ENCODE peak calls at places on chromosomes 7 and 10, in nine cellular contexts. One of them, this sample, is unnamed.

GRCh38 chr7:98808751-98809460 is 60.9 kb downstream of the TMEM130 start:
- DNase-seq in mammary epithelial cell: no peak
- DNase-seq in stomach: no peak
- DNase-seq in colonic mucosa: no peak
- DNase-seq in prostate gland: no peak
- DNase-seq in AG04449: no peak
- DNase-seq in PC-3: no peak
- DNase-seq in epithelial cell of esophagus: no peak
- DNase-seq in AG10803: no peak
- DNase-seq in this sample: no peak

GRCh38 chr10:49614242-49615198 is 683 bp downstream of the CHAT start:
- DNase-seq in AG04449: no peak
- DNase-seq in AG10803: no peak
- DNase-seq in stomach: no peak
- DNase-seq in mammary epithelial cell: no peak
- DNase-seq in PC-3: no peak
- DNase-seq in colonic mucosa: no peak
- DNase-seq in epithelial cell of esophagus: no peak
- DNase-seq in prostate gland: no peak
- DNase-seq in this sample: no peak

GRCh38 chr10:119871881-119872609 is 598 bp downstream of the MCMBP start:
- DNase-seq in mammary epithelial cell: peak; percentile 49
- DNase-seq in PC-3: peak; percentile 41
- DNase-seq in AG04449: no peak
- DNase-seq in prostate gland: peak; percentile 33
- DNase-seq in AG10803: peak; percentile 35
- DNase-seq in colonic mucosa: peak; percentile 74
- DNase-seq in epithelial cell of esophagus: peak; percentile 74
- DNase-seq in stomach: peak; percentile 65
- DNase-seq in this sample: peak; percentile 18

GRCh38 chr10:93816123-93816747 is 58.5 kb downstream of the LGI1 start:
- DNase-seq in AG10803: peak; percentile 80
- DNase-seq in epithelial cell of esophagus: peak; percentile 70
- DNase-seq in mammary epithelial cell: peak; percentile 51
- DNase-seq in AG04449: no peak
- DNase-seq in stomach: peak; percentile 63
- DNase-seq in prostate gland: peak; percentile 51
- DNase-seq in PC-3: peak; percentile 71
- DNase-seq in colonic mucosa: peak; percentile 71
- DNase-seq in this sample: peak; percentile 76

GRCh38 chr7:26958834-26959233 is 94.4 kb upstream of the SKAP2 start:
- DNase-seq in mammary epithelial cell: peak; percentile 92
- DNase-seq in PC-3: peak; percentile 93
- DNase-seq in epithelial cell of esophagus: peak; percentile 86
- DNase-seq in stomach: no peak
- DNase-seq in prostate gland: no peak
- DNase-seq in AG04449: no peak
- DNase-seq in colonic mucosa: no peak
- DNase-seq in AG10803: peak; percentile 54
- DNase-seq in this sample: peak; percentile 91

GRCh38 chr7:94418851-94419250 is 24.2 kb downstream of the COL1A2 start:
- DNase-seq in AG04449: no peak
- DNase-seq in AG10803: peak; percentile 18
- DNase-seq in stomach: no peak
- DNase-seq in epithelial cell of esophagus: no peak
- DNase-seq in colonic mucosa: no peak
- DNase-seq in PC-3: no peak
- DNase-seq in prostate gland: no peak
- DNase-seq in mammary epithelial cell: no peak
- DNase-seq in this sample: peak; percentile 6

GRCh38 chr10:33617381-33617780 is 282.9 kb upstream of the NRP1 start:
- DNase-seq in epithelial cell of esophagus: no peak
- DNase-seq in mammary epithelial cell: no peak
- DNase-seq in AG04449: no peak
- DNase-seq in PC-3: no peak
- DNase-seq in AG10803: no peak
- DNase-seq in colonic mucosa: no peak
- DNase-seq in stomach: no peak
- DNase-seq in prostate gland: no peak
- DNase-seq in this sample: peak; percentile 36

GRCh38 chr7:139775829-139776266 is 1.9 kb downstream of the HIPK2 start:
- DNase-seq in colonic mucosa: peak; percentile 82
- DNase-seq in PC-3: peak; percentile 79
- DNase-seq in stomach: peak; percentile 80
- DNase-seq in prostate gland: peak; percentile 77
- DNase-seq in AG10803: peak; percentile 73
- DNase-seq in epithelial cell of esophagus: peak; percentile 80
- DNase-seq in AG04449: peak; percentile 21
- DNase-seq in mammary epithelial cell: peak; percentile 68
- DNase-seq in this sample: peak; percentile 56

GRCh38 chr10:66472156-66472555 is 453.7 kb upstream of the LRRTM3 start:
- DNase-seq in epithelial cell of esophagus: no peak
- DNase-seq in prostate gland: no peak
- DNase-seq in AG04449: no peak
- DNase-seq in stomach: no peak
- DNase-seq in colonic mucosa: no peak
- DNase-seq in PC-3: no peak
- DNase-seq in AG10803: no peak
- DNase-seq in mammary epithelial cell: no peak
- DNase-seq in this sample: no peak

DNA sequence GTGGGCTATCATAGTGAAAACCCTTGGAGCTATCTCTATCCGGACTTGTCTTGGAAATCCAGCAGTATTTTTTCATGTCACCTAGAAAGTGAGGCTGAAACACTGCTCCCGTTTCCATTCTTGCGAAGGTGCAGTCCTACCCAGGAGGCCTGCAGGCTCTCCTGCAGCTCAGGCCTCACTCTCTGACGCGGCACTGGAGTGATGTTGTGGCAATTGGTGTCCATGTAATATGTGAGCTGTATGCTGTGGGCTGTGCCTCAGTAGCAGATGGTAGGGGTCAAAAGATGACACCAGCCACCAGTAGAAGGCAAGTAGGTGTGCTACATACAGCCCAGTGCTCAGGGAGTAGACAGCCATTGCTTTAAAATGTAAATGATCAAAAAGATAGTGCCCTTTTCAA is 28.1 kb upstream of the ZNF680 start:
- DNase-seq in AG04449: no peak
- DNase-seq in mammary epithelial cell: no peak
- DNase-seq in prostate gland: no peak
- DNase-seq in epithelial cell of esophagus: no peak
- DNase-seq in colonic mucosa: no peak
- DNase-seq in stomach: no peak
- DNase-seq in AG10803: no peak
- DNase-seq in PC-3: no peak
- DNase-seq in this sample: no peak
- H3K4me3 ChIP-seq in AG04449: no peak overlapping the region
- H3K4me3 ChIP-seq in mammary epithelial cell: no peak overlapping the region
- H3K4me3 ChIP-seq in prostate gland: no peak overlapping the region
- H3K4me3 ChIP-seq in epithelial cell of esophagus: no peak overlapping the region
- H3K4me3 ChIP-seq in colonic mucosa: no peak overlapping the region
- H3K4me3 ChIP-seq in stomach: no peak overlapping the region
- H3K4me3 ChIP-seq in AG10803: no peak overlapping the region
- H3K4me3 ChIP-seq in PC-3: no peak overlapping the region
- H3K4me3 ChIP-seq in this sample: no peak overlapping the region

DNA sequence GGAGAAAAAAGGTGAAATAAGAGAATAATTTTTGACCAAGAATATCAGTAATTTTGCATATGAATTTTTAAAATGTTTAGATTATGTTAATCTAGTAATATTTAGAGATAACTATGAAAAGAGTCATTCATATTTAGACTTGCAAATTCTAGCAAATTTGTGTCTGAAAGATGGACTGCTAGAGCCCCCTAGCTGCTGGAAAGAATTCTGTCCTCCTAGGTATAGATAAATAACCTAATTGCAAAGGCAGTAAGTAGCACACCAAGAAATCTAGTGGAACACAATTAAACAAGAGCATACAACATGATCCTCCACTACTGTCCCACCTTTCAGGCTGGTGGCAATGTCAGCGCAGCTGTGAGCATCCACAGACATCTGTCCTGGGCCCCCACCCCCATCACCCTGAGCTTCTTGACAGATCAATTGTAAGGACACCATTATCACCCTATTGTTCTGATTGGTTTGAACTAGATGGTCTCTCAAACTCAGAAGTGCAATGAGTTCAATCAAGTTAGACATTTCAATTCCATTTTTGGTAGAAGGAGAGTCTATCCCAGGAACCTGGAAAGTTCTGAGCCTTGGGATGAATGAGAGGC is 15.0 kb upstream of the GFRA1 start:
- DNase-seq in PC-3: peak; percentile 40
- DNase-seq in AG04449: no peak
- DNase-seq in prostate gland: no peak
- DNase-seq in stomach: no peak
- DNase-seq in AG10803: peak; percentile 69
- DNase-seq in mammary epithelial cell: no peak
- DNase-seq in colonic mucosa: peak; percentile 22
- DNase-seq in epithelial cell of esophagus: peak; percentile 61
- DNase-seq in this sample: peak; percentile 72
- TF ChIP-seq CTCF in PC-3: peak; percentile 59
- TF ChIP-seq CTCF in AG04449: peak; percentile 44
- TF ChIP-seq CTCF in prostate gland: peak; percentile 82
- TF ChIP-seq CTCF in stomach: no peak
- TF ChIP-seq CTCF in AG10803: peak; percentile 87
- TF ChIP-seq CTCF in mammary epithelial cell: peak; percentile 72
- TF ChIP-seq CTCF in colonic mucosa: peak; percentile 40
- TF ChIP-seq CTCF in epithelial cell of esophagus: peak; percentile 70
- TF ChIP-seq CTCF in this sample: peak; percentile 72

GRCh38 chr7:102403563-102403962 is 7.4 kb downstream of the PRKRIP1 start:
- DNase-seq in AG04449: no peak
- DNase-seq in prostate gland: no peak
- DNase-seq in mammary epithelial cell: no peak
- DNase-seq in colonic mucosa: no peak
- DNase-seq in AG10803: no peak
- DNase-seq in epithelial cell of esophagus: no peak
- DNase-seq in PC-3: no peak
- DNase-seq in stomach: no peak
- DNase-seq in this sample: no peak

GRCh38 chr7:102400360-102400759 is 4.2 kb downstream of the PRKRIP1 start:
- DNase-seq in AG04449: no peak
- DNase-seq in prostate gland: no peak
- DNase-seq in mammary epithelial cell: no peak
- DNase-seq in PC-3: no peak
- DNase-seq in AG10803: no peak
- DNase-seq in stomach: no peak
- DNase-seq in colonic mucosa: no peak
- DNase-seq in epithelial cell of esophagus: no peak
- DNase-seq in this sample: no peak

GRCh38 chr7:102407910-102408309 is 11.7 kb downstream of the PRKRIP1 start:
- DNase-seq in stomach: no peak
- DNase-seq in AG10803: no peak
- DNase-seq in prostate gland: no peak
- DNase-seq in AG04449: no peak
- DNase-seq in colonic mucosa: no peak
- DNase-seq in epithelial cell of esophagus: no peak
- DNase-seq in mammary epithelial cell: no peak
- DNase-seq in PC-3: no peak
- DNase-seq in this sample: no peak

GRCh38 chr7:102409340-102409739 is 13.2 kb downstream of the PRKRIP1 start:
- DNase-seq in stomach: no peak
- DNase-seq in epithelial cell of esophagus: no peak
- DNase-seq in mammary epithelial cell: no peak
- DNase-seq in AG10803: no peak
- DNase-seq in PC-3: no peak
- DNase-seq in AG04449: no peak
- DNase-seq in colonic mucosa: no peak
- DNase-seq in prostate gland: no peak
- DNase-seq in this sample: no peak

GRCh38 chr7:102404005-102404861 is 8.1 kb downstream of the PRKRIP1 start:
- DNase-seq in AG04449: no peak
- DNase-seq in PC-3: peak; percentile 59
- DNase-seq in colonic mucosa: peak; percentile 26
- DNase-seq in prostate gland: no peak
- DNase-seq in AG10803: peak; percentile 68
- DNase-seq in stomach: no peak
- DNase-seq in epithelial cell of esophagus: peak; percentile 68
- DNase-seq in mammary epithelial cell: peak; percentile 33
- DNase-seq in this sample: peak; percentile 23
- H3K4me3 ChIP-seq in AG04449: no peak overlapping the region
- H3K4me3 ChIP-seq in PC-3: no peak overlapping the region
- H3K4me3 ChIP-seq in colonic mucosa: no peak overlapping the region
- H3K4me3 ChIP-seq in prostate gland: no peak overlapping the region
- H3K4me3 ChIP-seq in AG10803: no peak overlapping the region
- H3K4me3 ChIP-seq in stomach: no peak overlapping the region
- H3K4me3 ChIP-seq in epithelial cell of esophagus: no peak overlapping the region
- H3K4me3 ChIP-seq in mammary epithelial cell: no peak overlapping the region
- H3K4me3 ChIP-seq in this sample: no peak overlapping the region

GRCh38 chr7:117405519-117405918 is 21.8 kb downstream of the ASZ1 start:
- DNase-seq in epithelial cell of esophagus: no peak
- DNase-seq in PC-3: peak; percentile 11
- DNase-seq in stomach: no peak
- DNase-seq in AG04449: no peak
- DNase-seq in AG10803: no peak
- DNase-seq in prostate gland: no peak
- DNase-seq in colonic mucosa: no peak
- DNase-seq in mammary epithelial cell: no peak
- DNase-seq in this sample: no peak

GRCh38 chr7:117402109-117402508 is 25.2 kb downstream of the ASZ1 start:
- DNase-seq in mammary epithelial cell: peak; percentile 16
- DNase-seq in AG10803: peak; percentile 65
- DNase-seq in AG04449: no peak
- DNase-seq in PC-3: no peak
- DNase-seq in colonic mucosa: no peak
- DNase-seq in stomach: no peak
- DNase-seq in epithelial cell of esophagus: peak; percentile 4
- DNase-seq in prostate gland: no peak
- DNase-seq in this sample: no peak

GRCh38 chr7:117399820-117400422 is 27.4 kb downstream of the ASZ1 start:
- DNase-seq in epithelial cell of esophagus: peak; percentile 17
- DNase-seq in prostate gland: no peak
- DNase-seq in PC-3: peak; percentile 32
- DNase-seq in stomach: no peak
- DNase-seq in mammary epithelial cell: no peak
- DNase-seq in AG04449: no peak
- DNase-seq in colonic mucosa: no peak
- DNase-seq in AG10803: no peak
- DNase-seq in this sample: no peak

GRCh38 chr7:117403737-117404136 is 23.6 kb downstream of the ASZ1 start:
- DNase-seq in prostate gland: no peak
- DNase-seq in mammary epithelial cell: no peak
- DNase-seq in epithelial cell of esophagus: no peak
- DNase-seq in stomach: no peak
- DNase-seq in AG10803: no peak
- DNase-seq in colonic mucosa: no peak
- DNase-seq in PC-3: no peak
- DNase-seq in AG04449: no peak
- DNase-seq in this sample: no peak

DNA sequence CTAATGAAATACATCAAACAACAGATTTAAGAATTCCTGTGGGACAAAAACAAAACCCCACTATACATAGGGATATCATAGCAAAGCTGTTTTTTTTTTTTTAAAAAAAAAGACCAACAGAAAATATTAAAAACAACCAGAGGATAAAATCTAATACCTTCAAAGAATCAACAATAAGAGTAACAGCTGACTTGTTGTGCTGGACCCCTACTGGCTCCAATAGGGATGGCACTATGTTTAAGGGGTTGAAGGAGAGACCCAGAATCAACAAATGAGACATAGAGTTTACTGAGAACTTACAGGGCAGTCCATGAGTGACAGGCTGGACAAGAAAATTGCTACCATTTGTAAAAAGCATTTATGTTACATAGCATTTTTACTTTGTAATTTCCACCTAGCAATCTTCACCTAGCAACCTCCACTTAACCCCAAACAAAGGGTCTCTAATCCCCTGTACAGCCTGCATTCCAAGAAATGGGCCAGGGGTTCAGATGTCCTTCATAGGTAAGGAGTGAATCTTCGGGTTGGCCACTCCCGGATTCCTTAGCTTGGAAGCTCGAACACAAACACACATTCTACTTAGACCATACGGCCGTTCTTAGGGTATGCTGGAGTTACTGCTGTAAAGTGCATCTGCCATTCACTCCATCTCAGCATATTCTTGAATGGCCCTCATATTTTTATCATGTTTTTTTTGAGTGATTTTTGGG is 25.8 kb downstream of the ASZ1 start:
- DNase-seq in prostate gland: no peak
- DNase-seq in AG04449: no peak
- DNase-seq in stomach: no peak
- DNase-seq in mammary epithelial cell: peak; percentile 6
- DNase-seq in AG10803: no peak
- DNase-seq in PC-3: peak; percentile 31
- DNase-seq in epithelial cell of esophagus: peak; percentile 29
- DNase-seq in colonic mucosa: no peak
- DNase-seq in this sample: no peak
- TF ChIP-seq CTCF in prostate gland: no peak
- TF ChIP-seq CTCF in AG04449: peak; percentile 17
- TF ChIP-seq CTCF in stomach: no peak
- TF ChIP-seq CTCF in mammary epithelial cell: peak; percentile 45
- TF ChIP-seq CTCF in AG10803: peak; percentile 44
- TF ChIP-seq CTCF in PC-3: peak; percentile 48
- TF ChIP-seq CTCF in epithelial cell of esophagus: peak; percentile 41
- TF ChIP-seq CTCF in colonic mucosa: no peak
- TF ChIP-seq CTCF in this sample: peak; percentile 30

This sample was measured in foreskin fibroblast.